ENCODE peak calls at places on chromosomes 16 and 17, in eight cellular contexts. One of them, this sample, is unnamed.

GRCh38 chr17:79136596-79136995 is 62.0 kb downstream of the ENGASE start:
- DNase-seq in cardiac fibroblast: no peak
- DNase-seq in astrocyte of the cerebellum: no peak
- DNase-seq in fibroblast of lung: no peak
- DNase-seq in colonic mucosa: no peak
- DNase-seq in keratinocyte: no peak
- DNase-seq in heart right ventricle: no peak
- DNase-seq in foreskin fibroblast: no peak
- DNase-seq in this sample: no peak

GRCh38 chr17:57009737-57010445 is 32.0 kb downstream of the SCPEP1 start:
- DNase-seq in cardiac fibroblast: peak; percentile 51
- DNase-seq in astrocyte of the cerebellum: no peak
- DNase-seq in fibroblast of lung: peak; percentile 31
- DNase-seq in colonic mucosa: peak; percentile 68
- DNase-seq in keratinocyte: peak; percentile 9
- DNase-seq in heart right ventricle: peak; percentile 23
- DNase-seq in foreskin fibroblast: peak; percentile 76
- DNase-seq in this sample: no peak

GRCh38 chr17:43961954-43962353 is 8.2 kb upstream of the PYY start:
- DNase-seq in cardiac fibroblast: no peak
- DNase-seq in astrocyte of the cerebellum: no peak
- DNase-seq in fibroblast of lung: no peak
- DNase-seq in colonic mucosa: no peak
- DNase-seq in keratinocyte: no peak
- DNase-seq in heart right ventricle: no peak
- DNase-seq in foreskin fibroblast: no peak
- DNase-seq in this sample: no peak

GRCh38 chr16:81036751-81037350 is 1.2 kb downstream of the ATMIN start:
- DNase-seq in cardiac fibroblast: peak; percentile 42
- DNase-seq in astrocyte of the cerebellum: no peak
- DNase-seq in fibroblast of lung: peak; percentile 11
- DNase-seq in colonic mucosa: peak; percentile 19
- DNase-seq in keratinocyte: no peak
- DNase-seq in heart right ventricle: peak; percentile 55
- DNase-seq in foreskin fibroblast: peak; percentile 20
- DNase-seq in this sample: no peak

GRCh38 chr17:36643086-36643685 is 41.8 kb downstream of the MRM1 start:
- DNase-seq in cardiac fibroblast: no peak
- DNase-seq in astrocyte of the cerebellum: no peak
- DNase-seq in fibroblast of lung: no peak
- DNase-seq in colonic mucosa: no peak
- DNase-seq in keratinocyte: no peak
- DNase-seq in heart right ventricle: no peak
- DNase-seq in foreskin fibroblast: no peak
- DNase-seq in this sample: no peak

GRCh38 chr17:75404223-75404738 is 1.2 kb downstream of the GRB2 start:
- DNase-seq in cardiac fibroblast: peak; percentile 85
- DNase-seq in astrocyte of the cerebellum: peak; percentile 74
- DNase-seq in fibroblast of lung: peak; percentile 74
- DNase-seq in colonic mucosa: peak; percentile 68
- DNase-seq in keratinocyte: no peak
- DNase-seq in heart right ventricle: peak; percentile 67
- DNase-seq in foreskin fibroblast: peak; percentile 90
- DNase-seq in this sample: peak; percentile 50

GRCh38 chr17:45096141-45096540 is 35.0 kb downstream of the NMT1 start:
- DNase-seq in cardiac fibroblast: peak; percentile 50
- DNase-seq in astrocyte of the cerebellum: no peak
- DNase-seq in fibroblast of lung: peak; percentile 23
- DNase-seq in colonic mucosa: no peak
- DNase-seq in keratinocyte: no peak
- DNase-seq in heart right ventricle: no peak
- DNase-seq in foreskin fibroblast: peak; percentile 74
- DNase-seq in this sample: no peak

GRCh38 chr16:57916735-57917450 is 54.0 kb downstream of the CNGB1 start:
- DNase-seq in cardiac fibroblast: peak; percentile 36
- DNase-seq in astrocyte of the cerebellum: no peak
- DNase-seq in fibroblast of lung: no peak
- DNase-seq in colonic mucosa: no peak
- DNase-seq in keratinocyte: peak; percentile 85
- DNase-seq in heart right ventricle: no peak
- DNase-seq in foreskin fibroblast: no peak
- DNase-seq in this sample: no peak

GRCh38 chr16:68387301-68387700 is 61.0 kb downstream of the SMPD3 start:
- DNase-seq in cardiac fibroblast: no peak
- DNase-seq in astrocyte of the cerebellum: no peak
- DNase-seq in fibroblast of lung: no peak
- DNase-seq in colonic mucosa: peak; percentile 93
- DNase-seq in keratinocyte: no peak
- DNase-seq in heart right ventricle: no peak
- DNase-seq in foreskin fibroblast: no peak
- DNase-seq in this sample: no peak

GRCh38 chr17:17860761-17861107 is 23.9 kb upstream of the SREBF1 start:
- DNase-seq in cardiac fibroblast: no peak
- DNase-seq in astrocyte of the cerebellum: no peak
- DNase-seq in fibroblast of lung: no peak
- DNase-seq in colonic mucosa: no peak
- DNase-seq in keratinocyte: no peak
- DNase-seq in heart right ventricle: no peak
- DNase-seq in foreskin fibroblast: peak; percentile 34
- DNase-seq in this sample: no peak

GRCh38 chr17:4725646-4726300 is 5.5 kb upstream of the MED11 start:
- DNase-seq in cardiac fibroblast: no peak
- DNase-seq in astrocyte of the cerebellum: no peak
- DNase-seq in fibroblast of lung: no peak
- DNase-seq in colonic mucosa: no peak
- DNase-seq in keratinocyte: no peak
- DNase-seq in heart right ventricle: no peak
- DNase-seq in foreskin fibroblast: no peak
- DNase-seq in this sample: no peak

GRCh38 chr17:33964344-33964979 is 290.6 kb upstream of the CCL2 start:
- DNase-seq in cardiac fibroblast: no peak
- DNase-seq in astrocyte of the cerebellum: no peak
- DNase-seq in fibroblast of lung: no peak
- DNase-seq in colonic mucosa: peak; percentile 27
- DNase-seq in keratinocyte: no peak
- DNase-seq in heart right ventricle: no peak
- DNase-seq in foreskin fibroblast: no peak
- DNase-seq in this sample: no peak

GRCh38 chr16:30395155-30395991 is at the start of gene ZNF48:
- DNase-seq in cardiac fibroblast: peak; percentile 81
- DNase-seq in astrocyte of the cerebellum: peak; percentile 77
- DNase-seq in fibroblast of lung: peak; percentile 91
- DNase-seq in colonic mucosa: peak; percentile 72
- DNase-seq in keratinocyte: no peak
- DNase-seq in heart right ventricle: peak; percentile 88
- DNase-seq in foreskin fibroblast: peak; percentile 98
- DNase-seq in this sample: no peak
- TF ChIP-seq CTCF in cardiac fibroblast: no peak
- TF ChIP-seq CTCF in astrocyte of the cerebellum: peak; percentile 9
- TF ChIP-seq CTCF in fibroblast of lung: no peak
- TF ChIP-seq CTCF in colonic mucosa: peak; percentile 15
- TF ChIP-seq CTCF in keratinocyte: no peak
- TF ChIP-seq CTCF in heart right ventricle: peak; percentile 51
- TF ChIP-seq CTCF in foreskin fibroblast: peak; percentile 5
- TF ChIP-seq CTCF in this sample: peak; percentile 16

DNA sequence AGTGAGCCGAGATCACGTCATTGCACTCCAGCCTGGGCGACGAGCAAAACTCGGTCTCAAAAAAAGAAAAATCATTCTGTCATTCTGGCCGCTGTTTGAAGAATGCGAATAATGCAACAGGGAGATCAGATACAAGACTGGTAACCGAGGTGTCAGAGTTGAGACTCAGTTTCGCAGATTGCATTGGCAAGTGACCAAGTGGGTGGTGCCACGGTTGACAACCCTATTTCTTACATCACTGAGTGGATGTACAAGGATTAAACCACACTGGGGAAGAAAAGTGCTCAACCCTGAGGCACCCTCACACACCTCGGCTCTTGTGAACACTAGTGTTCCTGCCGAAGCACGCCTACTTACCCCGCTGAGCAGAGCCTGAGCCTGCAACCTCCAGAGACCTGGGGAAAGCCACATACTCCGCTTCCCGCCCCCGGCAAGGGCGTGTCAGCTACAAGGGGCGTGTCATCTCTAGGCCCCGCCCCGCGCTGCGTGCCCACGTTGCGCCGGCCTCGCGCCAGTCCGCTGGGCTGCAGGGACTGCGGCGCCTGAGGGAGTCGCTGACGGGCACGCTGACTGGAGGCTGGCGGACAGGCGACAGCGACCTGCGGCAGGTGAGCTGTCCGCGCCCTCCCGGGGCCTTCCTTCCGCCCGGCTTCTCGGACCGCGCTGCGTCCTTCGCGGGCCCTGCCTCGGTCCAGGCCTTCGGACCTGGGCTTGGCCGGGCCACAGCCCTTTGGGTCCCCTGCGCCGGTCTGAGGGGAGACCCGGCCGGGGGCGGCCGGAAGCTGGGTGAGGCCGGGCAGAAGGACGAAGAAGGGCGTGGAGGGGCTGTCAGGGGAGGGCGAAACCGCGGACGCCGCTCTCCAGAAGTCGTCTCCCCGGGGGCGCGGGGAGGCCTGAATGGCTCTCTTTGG is at the start of gene HMOX2:
- DNase-seq in cardiac fibroblast: peak; percentile 91
- DNase-seq in astrocyte of the cerebellum: peak; percentile 47
- DNase-seq in fibroblast of lung: peak; percentile 85
- DNase-seq in colonic mucosa: peak; percentile 96
- DNase-seq in keratinocyte: peak; percentile 91
- DNase-seq in heart right ventricle: peak; percentile 90
- DNase-seq in foreskin fibroblast: peak; percentile 97
- DNase-seq in this sample: peak; percentile 77
- TF ChIP-seq CTCF in cardiac fibroblast: no peak
- TF ChIP-seq CTCF in astrocyte of the cerebellum: peak; percentile 54
- TF ChIP-seq CTCF in fibroblast of lung: peak; percentile 34
- TF ChIP-seq CTCF in colonic mucosa: no peak
- TF ChIP-seq CTCF in keratinocyte: peak; percentile 15
- TF ChIP-seq CTCF in heart right ventricle: peak; percentile 72
- TF ChIP-seq CTCF in foreskin fibroblast: peak; percentile 41
- TF ChIP-seq CTCF in this sample: peak; percentile 30

DNA sequence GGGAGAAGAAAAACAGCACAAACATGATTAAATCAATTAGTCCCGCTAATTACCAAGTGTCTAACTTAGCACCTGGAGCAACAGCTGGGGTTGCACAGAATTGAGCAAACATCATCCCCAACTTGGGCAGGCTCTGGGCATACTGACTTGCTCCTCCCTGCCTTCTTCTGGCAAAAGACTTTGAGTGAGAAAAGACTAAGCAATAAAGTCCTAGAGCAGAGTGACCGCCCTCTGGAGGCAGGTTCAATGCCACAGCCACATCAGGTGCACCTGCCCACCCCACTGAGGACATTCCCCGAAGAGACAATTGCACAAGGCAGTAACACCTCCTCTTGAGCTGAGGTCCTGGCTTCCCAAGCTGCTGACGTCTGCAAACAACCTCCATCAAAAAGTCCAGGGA is 358.3 kb downstream of the SOX9 start:
- DNase-seq in cardiac fibroblast: no peak
- DNase-seq in astrocyte of the cerebellum: no peak
- DNase-seq in fibroblast of lung: no peak
- DNase-seq in colonic mucosa: no peak
- DNase-seq in keratinocyte: no peak
- DNase-seq in heart right ventricle: no peak
- DNase-seq in foreskin fibroblast: no peak
- DNase-seq in this sample: no peak
- TF ChIP-seq CTCF in cardiac fibroblast: no peak
- TF ChIP-seq CTCF in astrocyte of the cerebellum: peak; percentile 3
- TF ChIP-seq CTCF in fibroblast of lung: no peak
- TF ChIP-seq CTCF in colonic mucosa: peak; percentile 21
- TF ChIP-seq CTCF in keratinocyte: no peak
- TF ChIP-seq CTCF in heart right ventricle: no peak
- TF ChIP-seq CTCF in foreskin fibroblast: no peak
- TF ChIP-seq CTCF in this sample: no peak

GRCh38 chr17:27293898-27294688 is at the start of gene WSB1:
- DNase-seq in cardiac fibroblast: peak; percentile 90
- DNase-seq in astrocyte of the cerebellum: peak; percentile 63
- DNase-seq in fibroblast of lung: peak; percentile 85
- DNase-seq in colonic mucosa: peak; percentile 94
- DNase-seq in keratinocyte: no peak
- DNase-seq in heart right ventricle: peak; percentile 93
- DNase-seq in foreskin fibroblast: peak; percentile 98
- DNase-seq in this sample: peak; percentile 89
- TF ChIP-seq CTCF in cardiac fibroblast: no peak
- TF ChIP-seq CTCF in astrocyte of the cerebellum: no peak
- TF ChIP-seq CTCF in fibroblast of lung: no peak
- TF ChIP-seq CTCF in colonic mucosa: no peak
- TF ChIP-seq CTCF in keratinocyte: no peak
- TF ChIP-seq CTCF in heart right ventricle: peak; percentile 12
- TF ChIP-seq CTCF in foreskin fibroblast: no peak
- TF ChIP-seq CTCF in this sample: no peak